ENCODE peak calls at places on chromosomes 4 and X, in eight cellular contexts. K, J, D, I, B, X, G and T are unnamed samples.
A peak's percentile ranks its signal among the peaks of the same experiment; 100 is the strongest.

GRCh38 chrX:105695451-105695850 is 126.9 kb upstream of the NRK start:
- DNase-seq in I (no peak), X (no peak), D (no peak), B (no peak), K (no peak), J (no peak), G (no peak), T (no peak)

GRCh38 chrX:70262952-70263567 is 3.1 kb upstream of the P2RY4 start:
- DNase-seq in D (no peak), I (peak; percentile 56), B (no peak), G (peak; percentile 19), K (peak; percentile 2), X (peak; percentile 3), J (peak; percentile 21), T (peak; percentile 37)

GRCh38 chr4:148914734-148915133 is 472.5 kb upstream of the NR3C2 start:
- DNase-seq in X (no peak), I (no peak), J (no peak), B (no peak), G (no peak), D (no peak), K (no peak), T (no peak)

GRCh38 chr4:7973545-7973981 is 33.9 kb upstream of the AFAP1 start:
- DNase-seq in B (no peak), K (peak; percentile 32), J (no peak), G (peak; percentile 68), I (no peak), X (no peak), D (no peak), T (no peak)

GRCh38 chr4:88037936-88038335 is 30.5 kb downstream of the PKD2 start:
- DNase-seq in D (no peak), K (no peak), G (no peak), B (no peak), X (no peak), J (no peak), I (no peak), T (no peak)

GRCh38 chr4:78033859-78034258 is 23.3 kb upstream of the FRAS1 start:
- DNase-seq in J (no peak), D (no peak), X (no peak), I (no peak), K (no peak), B (no peak), G (no peak), T (no peak)

GRCh38 chr4:68383115-68383514 is 33.2 kb upstream of the YTHDC1 start:
- DNase-seq in I (no peak), B (no peak), G (no peak), X (no peak), K (no peak), D (no peak), J (no peak), T (no peak)

GRCh38 chr4:122783301-122784215 is 43.1 kb upstream of the FGF2 start:
- DNase-seq in G (peak; percentile 99), B (peak; percentile 48), J (no peak), I (no peak), X (no peak), K (peak; percentile 28), D (no peak), T (no peak)

GRCh38 chr4:112510191-112510467 is 5.9 kb downstream of the NEUROG2 start:
- DNase-seq in G (no peak), D (no peak), I (no peak), X (no peak), K (no peak), B (no peak), J (no peak), T (no peak)

GRCh38 chr4:26267087-26267486 is 53.7 kb upstream of the RBPJ start:
- DNase-seq in K (no peak), D (no peak), J (no peak), I (peak; percentile 60), G (peak; percentile 78), X (no peak), B (peak; percentile 72), T (peak; percentile 39)

GRCh38 chr4:16977081-16977480 is 78.6 kb upstream of the LDB2 start:
- DNase-seq in I (no peak), B (no peak), J (no peak), X (no peak), G (peak; percentile 64), D (no peak), K (no peak), T (no peak)

GRCh38 chr4:174764105-174764729 is 64.8 kb downstream of the GLRA3 start:
- DNase-seq in I (no peak), G (peak; percentile 62), K (no peak), B (no peak), J (no peak), X (no peak), D (no peak), T (no peak)

GRCh38 chrX:49879656-49880277 is 483 bp downstream of the USP27X start:
- DNase-seq in B (no peak), K (no peak), G (no peak), D (no peak), I (no peak), J (no peak), X (no peak), T (no peak)

GRCh38 chrX:53128097-53128749 is 34.3 kb downstream of the KANTR start:
- DNase-seq in X (no peak), B (no peak), I (no peak), D (no peak), J (no peak), K (no peak), G (peak; percentile 52), T (no peak)